ENCODE peak calls at places on chromosomes 1 and 21, in four cellular contexts. B, X, Z and R are unnamed samples.

GRCh38 chr1:77230051-77230450 is 10.8 kb upstream of the PIGK start:
- DNase-seq in B (no peak), X (no peak), Z (peak), R (no peak)

GRCh38 chr1:25021586-25022215 is 91.6 kb upstream of the RUNX3 start:
- DNase-seq in B (no peak), X (no peak), Z (no peak), R (no peak)

GRCh38 chr1:214857716-214858115 is 224.8 kb upstream of the KCNK2 start:
- DNase-seq in B (no peak), X (peak), Z (no peak), R (peak)

GRCh38 chr1:23018661-23019093 is 591 bp upstream of the KDM1A start:
- DNase-seq in B (peak), X (no peak), Z (no peak), R (no peak)

GRCh38 chr21:34807146-34807880 is 138.5 kb downstream of the CLIC6 start:
- DNase-seq in B (no peak), X (peak), Z (peak), R (peak)

GRCh38 chr1:227899141-227899819 is 48.5 kb downstream of the WNT9A start:
- DNase-seq in B (no peak), X (no peak), Z (no peak), R (no peak)

GRCh38 chr21:41507521-41508414 is at the start of gene TMPRSS2:
- DNase-seq in B (no peak), X (no peak), Z (no peak), R (no peak)

GRCh38 chr1:224745388-224745787 is 129.3 kb downstream of the CNIH3 start:
- DNase-seq in B (no peak), X (no peak), Z (no peak), R (no peak)

GRCh38 chr1:97308131-97308530 is 586.5 kb downstream of the PTBP2 start:
- DNase-seq in B (no peak), X (peak), Z (no peak), R (peak)

GRCh38 chr1:8363186-8363585 is 45.3 kb downstream of the SLC45A1 start:
- DNase-seq in B (no peak), X (no peak), Z (no peak), R (no peak)

GRCh38 chr1:77322061-77322900 is 40.5 kb downstream of the AK5 start:
- DNase-seq in B (no peak), X (peak), Z (peak), R (peak)

GRCh38 chr1:40822890-40823289 is 39.3 kb downstream of the CITED4 start:
- DNase-seq in B (no peak), X (no peak), Z (no peak), R (no peak)

GRCh38 chr1:24562625-24563024 is 6.7 kb downstream of the NCMAP start:
- DNase-seq in B (peak), X (no peak), Z (no peak), R (no peak)

GRCh38 chr1:86137458-86137857 is 19.1 kb downstream of the COL24A1 start:
- DNase-seq in B (no peak), X (peak), Z (peak), R (peak)

GRCh38 chr1:13730751-13731482 is 30.9 kb downstream of the PRDM2 start:
- DNase-seq in B (no peak), X (no peak), Z (no peak), R (no peak)

GRCh38 chr1:14340244-14340800 is 258.2 kb upstream of the KAZN start:
- DNase-seq in B (no peak), X (no peak), Z (no peak), R (no peak)

GRCh38 chr21:39119696-39120290 is 63.5 kb downstream of the PSMG1 start:
- DNase-seq in B (no peak), X (no peak), Z (no peak), R (no peak)

GRCh38 chr1:31591425-31592093 is 15.2 kb downstream of the TINAGL1 start:
- DNase-seq in B (no peak), X (no peak), Z (peak), R (no peak)

GRCh38 chr1:189669846-189670245 is 807.8 kb downstream of the BRINP3 start:
- DNase-seq in B (no peak), X (no peak), Z (peak), R (no peak)

GRCh38 chr1:50735443-50735842 is 224.6 kb downstream of the FAF1 start:
- DNase-seq in B (no peak), X (no peak), Z (peak), R (no peak)

GRCh38 chr1:203215573-203215972 is 13.9 kb downstream of the CHIT1 start:
- DNase-seq in B (no peak), X (no peak), Z (peak), R (no peak)

GRCh38 chr21:32494946-32495703 is 82.6 kb downstream of the EVA1C start:
- DNase-seq in B (no peak), X (peak), Z (peak), R (peak)

GRCh38 chr1:158055854-158056253 is 62.4 kb downstream of the KIRREL1 start:
- DNase-seq in B (no peak), X (no peak), Z (no peak), R (no peak)

GRCh38 chr1:91583326-91583755 is 82.7 kb downstream of the CDC7 start:
- DNase-seq in B (no peak), X (peak), Z (peak), R (peak)

GRCh38 chr1:165592945-165593823 is 37.9 kb upstream of the MGST3 start:
- DNase-seq in B (peak), X (peak), Z (peak), R (no peak)

GRCh38 chr1:74969566-74970135 is 164.5 kb upstream of the LHX8 start:
- DNase-seq in B (no peak), X (no peak), Z (no peak), R (no peak)

GRCh38 chr1:242784074-242784473 is 259.6 kb upstream of the PLD5 start:
- DNase-seq in B (no peak), X (no peak), Z (peak), R (no peak)

GRCh38 chr1:32205401-32206370 is at the start of gene IQCC:
- DNase-seq in B (peak), X (no peak), Z (peak), R (peak)